ENCODE peak calls at places on chromosomes 11 and 22, in five cellular contexts. O is brain microvascular endothelial cell, E is lower leg skin, B is HFFc6, P is fibroblast of pulmonary artery. M is an unnamed sample.
A peak's percentile ranks its signal among the peaks of the same experiment; 100 is the strongest.

GRCh38 chr11:12380565-12381325 is 3.4 kb downstream of the PARVA start:
- DNase-seq in O (no peak), E (no peak), B (no peak), P (no peak), M (no peak)

GRCh38 chr11:26483101-26483500 is 89.0 kb downstream of the MUC15 start:
- DNase-seq in O (peak; percentile 28), E (no peak), B (no peak), P (no peak), M (no peak)

GRCh38 chr22:45499746-45500145 is 2.9 kb upstream of the FBLN1 start:
- DNase-seq in O (no peak), E (peak; percentile 60), B (no peak), P (no peak), M (no peak)

GRCh38 chr11:43852057-43852636 is 28.5 kb upstream of the ALKBH3 start:
- DNase-seq in O (peak; percentile 87), E (peak; percentile 51), B (peak; percentile 73), P (peak; percentile 86), M (peak; percentile 33)

GRCh38 chr11:128713595-128713994 is 19.7 kb downstream of the FLI1 start:
- DNase-seq in O (no peak), E (no peak), B (peak; percentile 72), P (no peak), M (no peak)

GRCh38 chr11:23540101-23540561 is 679.9 kb upstream of the CCDC179 start:
- DNase-seq in O (peak; percentile 32), E (no peak), B (peak; percentile 21), P (peak; percentile 51), M (no peak)

GRCh38 chr22:27809700-27810365 is 8.3 kb upstream of the MN1 start:
- DNase-seq in O (no peak), E (no peak), B (no peak), P (peak; percentile 33), M (no peak)

GRCh38 chr11:130161441-130161840 is 1.9 kb downstream of the ST14 start:
- DNase-seq in O (no peak), E (no peak), B (no peak), P (no peak), M (no peak)

GRCh38 chr11:128207861-128208321 is 379.5 kb downstream of the ETS1 start:
- DNase-seq in O (peak; percentile 65), E (no peak), B (peak; percentile 74), P (peak; percentile 100), M (no peak)

GRCh38 chr11:117978982-117979381 is 7.2 kb upstream of the IL10RA start:
- DNase-seq in O (no peak), E (no peak), B (no peak), P (no peak), M (no peak)

GRCh38 chr22:30872282-30873041 is 96.1 kb downstream of the MORC2 start:
- DNase-seq in O (no peak), E (no peak), B (no peak), P (no peak), M (peak; percentile 12)

GRCh38 chr22:45271667-45272188 is 13.0 kb upstream of the UPK3A start:
- DNase-seq in O (no peak), E (peak; percentile 64), B (no peak), P (no peak), M (no peak)

GRCh38 chr11:74449369-74449931 is 17.9 kb downstream of the KCNE3 start:
- DNase-seq in O (peak; percentile 83), E (peak; percentile 44), B (peak; percentile 85), P (peak; percentile 91), M (no peak)

GRCh38 chr11:45924036-45924915 is 1.8 kb downstream of the LARGE2 start:
- DNase-seq in O (no peak), E (no peak), B (no peak), P (no peak), M (no peak)

GRCh38 chr11:45924927-45925326 is 2.5 kb downstream of the LARGE2 start:
- DNase-seq in O (no peak), E (no peak), B (no peak), P (no peak), M (no peak)

GRCh38 chr11:45921561-45922424 is 663 bp upstream of the LARGE2 start:
- DNase-seq in O (no peak), E (no peak), B (no peak), P (no peak), M (no peak)

GRCh38 chr11:45920531-45921477 is 1.7 kb upstream of the LARGE2 start:
- DNase-seq in O (no peak), E (no peak), B (no peak), P (no peak), M (no peak)

DNA sequence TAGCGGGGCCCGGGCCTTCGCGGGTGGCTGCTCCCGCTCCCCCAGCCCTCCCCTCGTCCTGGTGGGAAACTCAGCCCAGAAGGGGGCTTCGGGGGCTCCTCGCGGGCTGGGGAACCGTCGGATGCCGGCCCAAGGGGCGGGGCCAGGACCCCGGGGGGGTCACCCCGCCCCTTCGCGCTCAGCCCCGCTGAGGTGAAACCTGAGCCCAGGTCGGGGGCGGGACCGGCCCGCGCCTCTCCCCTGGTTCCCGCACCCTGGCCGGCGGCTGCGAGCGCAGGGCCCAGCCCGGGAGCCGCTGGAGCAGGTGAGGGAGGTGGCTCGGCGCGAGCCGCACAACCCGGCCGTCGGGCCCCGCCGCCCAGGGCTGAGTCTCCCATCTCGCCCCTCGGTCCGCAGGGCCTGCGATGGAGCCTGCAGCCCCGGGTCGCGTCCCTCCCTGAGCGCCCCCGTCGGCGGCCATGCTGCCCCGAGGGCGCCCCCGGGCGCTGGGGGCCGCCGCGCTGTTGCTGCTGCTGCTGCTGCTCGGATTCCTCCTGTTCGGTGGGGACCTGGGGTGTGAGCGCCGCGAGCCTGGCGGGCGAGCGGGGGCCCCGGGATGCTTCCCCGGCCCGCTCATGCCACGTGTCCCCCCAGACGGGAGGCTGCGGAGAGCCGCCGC is at the start of gene LARGE2:
- DNase-seq in O (no peak), E (no peak), B (no peak), P (no peak), M (peak; percentile 16)
- TF ChIP-seq CTCF in O (no peak), E (no peak), B (no peak), P (no peak), M (no peak)

DNA sequence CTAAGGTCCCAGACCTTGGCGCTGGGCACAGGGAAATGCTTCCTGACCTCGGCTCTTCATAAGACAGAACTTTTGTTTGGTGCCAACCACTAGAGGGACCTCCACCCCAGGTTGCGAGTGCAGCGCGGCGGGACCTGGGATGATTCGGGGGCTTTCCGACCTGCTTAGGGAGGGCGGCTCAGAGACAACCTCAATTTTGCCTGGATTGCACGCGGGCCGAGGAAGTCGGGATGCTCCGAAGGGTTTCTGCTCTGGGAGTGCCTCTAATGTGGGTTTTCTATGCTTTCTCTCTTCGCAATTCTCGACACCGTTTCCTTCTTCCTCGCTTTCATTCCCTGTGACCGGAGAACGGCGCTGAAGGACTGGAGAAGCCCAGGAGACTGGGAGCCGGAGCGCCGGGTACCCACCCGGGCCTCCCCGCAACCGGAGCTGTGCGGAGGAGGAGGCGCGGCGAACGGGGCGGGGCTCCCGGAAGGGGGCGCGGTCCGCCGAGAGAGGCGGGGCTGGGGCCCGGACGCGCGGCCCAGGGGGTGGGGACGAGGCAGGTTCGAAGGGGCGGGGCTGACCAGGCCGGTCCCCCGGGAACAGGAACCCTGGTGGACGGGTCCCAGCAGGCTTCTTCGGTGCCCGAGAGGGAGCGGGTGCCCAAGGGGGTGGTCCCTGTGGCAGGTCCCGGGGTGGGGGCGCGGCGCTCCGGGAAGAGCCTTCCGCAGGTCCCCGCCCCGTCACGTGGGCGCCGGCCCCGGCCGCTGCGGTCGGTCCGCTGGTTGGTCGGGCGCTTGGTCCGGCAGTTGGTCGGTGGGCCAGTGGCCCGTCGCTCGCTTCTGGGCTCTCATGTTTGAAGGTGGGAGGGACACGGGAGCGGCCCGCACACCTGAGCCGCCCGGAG is at the start of gene PPFIBP2:
- DNase-seq in O (peak; percentile 25), E (peak; percentile 84), B (peak; percentile 50), P (peak; percentile 65), M (peak; percentile 89)
- TF ChIP-seq CTCF in O (peak; percentile 87), E (no peak), B (peak; percentile 86), P (peak; percentile 73), M (peak; percentile 85)

DNA sequence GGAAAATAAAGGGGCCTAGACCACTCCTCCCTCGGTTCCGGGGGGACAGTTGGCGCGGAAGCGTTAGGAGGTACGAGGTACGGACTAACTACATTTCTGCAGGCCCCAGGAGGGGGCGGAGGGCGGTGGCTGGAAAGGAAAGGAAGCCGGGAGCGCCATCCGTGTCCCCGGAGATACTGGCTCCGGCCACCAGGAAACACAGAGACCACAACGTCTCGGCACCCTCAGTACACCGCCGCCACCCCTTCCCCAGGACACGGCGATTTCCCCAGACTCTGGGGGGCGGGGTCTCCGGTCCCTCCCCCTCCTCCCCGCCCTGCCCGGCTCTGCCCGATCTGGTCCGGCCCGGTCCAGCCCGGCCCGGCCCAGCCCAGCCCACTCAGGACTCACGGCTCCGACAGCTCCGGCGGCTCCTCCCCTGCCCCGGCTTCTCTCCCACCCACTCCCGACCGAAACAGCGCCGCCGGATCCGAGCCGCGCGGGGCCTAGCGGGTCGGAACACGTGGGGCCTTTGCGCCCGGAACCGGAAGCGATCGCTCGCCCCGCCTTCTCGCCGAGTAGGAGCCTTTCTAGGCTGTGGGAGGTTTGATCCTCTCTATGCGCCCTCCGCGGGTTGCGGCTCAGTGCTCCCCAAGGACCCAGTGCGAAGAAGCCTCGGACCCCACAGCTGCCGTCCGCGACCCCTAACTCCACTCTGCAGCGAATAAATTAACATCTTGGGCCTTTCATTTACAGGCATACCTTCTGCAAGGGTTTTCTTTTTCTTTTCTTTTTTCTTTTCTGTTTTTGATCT is at the start of gene ZNF202:
- DNase-seq in O (peak; percentile 80), E (peak; percentile 88), B (peak; percentile 85), P (peak; percentile 93), M (peak; percentile 85)
- TF ChIP-seq CTCF in O (peak; percentile 30), E (no peak), B (peak; percentile 62), P (no peak), M (no peak)

GRCh38 chr11:46675949-46676348 is 24.5 kb downstream of the ARHGAP1 start:
- DNase-seq in O (no peak), E (no peak), B (no peak), P (no peak), M (no peak)

GRCh38 chr11:46676436-46677158 is 23.8 kb downstream of the ARHGAP1 start:
- DNase-seq in O (no peak), E (no peak), B (no peak), P (no peak), M (no peak)

GRCh38 chr11:46674463-46675287 is 25.7 kb downstream of the ARHGAP1 start:
- DNase-seq in O (no peak), E (no peak), B (no peak), P (no peak), M (no peak)

GRCh38 chr11:46673713-46674462 is 26.5 kb downstream of the ARHGAP1 start:
- DNase-seq in O (no peak), E (no peak), B (no peak), P (no peak), M (no peak)

GRCh38 chr11:46675288-46675851 is 25.0 kb downstream of the ARHGAP1 start:
- DNase-seq in O (no peak), E (peak; percentile 77), B (peak; percentile 73), P (peak; percentile 59), M (no peak)
- TF ChIP-seq CTCF in O (peak; percentile 11), E (no peak), B (peak; percentile 34), P (peak; percentile 4), M (no peak)

GRCh38 chr11:29271616-29272015 is 745.2 kb downstream of the KCNA4 start:
- DNase-seq in O (no peak), E (no peak), B (no peak), P (no peak), M (no peak)

GRCh38 chr11:29268733-29269132 is 748.1 kb downstream of the KCNA4 start:
- DNase-seq in O (no peak), E (no peak), B (no peak), P (no peak), M (no peak)

GRCh38 chr11:29272019-29272654 is 744.7 kb downstream of the KCNA4 start:
- DNase-seq in O (peak; percentile 56), E (no peak), B (peak; percentile 59), P (peak; percentile 71), M (no peak)
- TF ChIP-seq CTCF in O (peak; percentile 74), E (no peak), B (peak; percentile 80), P (peak; percentile 73), M (no peak)